ENCODE peak calls at places on chromosomes 5 and 9, in seven cellular contexts. One of them, this sample, is unnamed.

GRCh38 chr9:69768716-69769115 is 8.9 kb upstream of the PTAR1 start:
- DNase-seq in stimulated activated naive CD8-positive, alpha-beta T cell treated with anti-CD3 and anti-CD28 coated beads, Interleukin-15, amount 100 ng/mL, for 72 hours: no peak
- DNase-seq in T-helper 9 cell: no peak
- DNase-seq in endothelial cell: no peak
- DNase-seq in OCI-LY7: no peak
- DNase-seq in AML-193: no peak
- DNase-seq in sciatic nerve: no peak
- DNase-seq in this sample: no peak

GRCh38 chr5:132322266-132322665 is 28.1 kb downstream of the SLC22A4 start:
- DNase-seq in stimulated activated naive CD8-positive, alpha-beta T cell treated with anti-CD3 and anti-CD28 coated beads, Interleukin-15, amount 100 ng/mL, for 72 hours: no peak
- DNase-seq in T-helper 9 cell: no peak
- DNase-seq in endothelial cell: peak; percentile 17
- DNase-seq in OCI-LY7: no peak
- DNase-seq in AML-193: no peak
- DNase-seq in sciatic nerve: no peak
- DNase-seq in this sample: peak; percentile 12

GRCh38 chr5:138179277-138179857 is 455 bp downstream of the KIF20A start:
- DNase-seq in stimulated activated naive CD8-positive, alpha-beta T cell treated with anti-CD3 and anti-CD28 coated beads, Interleukin-15, amount 100 ng/mL, for 72 hours: peak; percentile 16
- DNase-seq in T-helper 9 cell: no peak
- DNase-seq in endothelial cell: peak; percentile 8
- DNase-seq in OCI-LY7: peak; percentile 44
- DNase-seq in AML-193: no peak
- DNase-seq in sciatic nerve: no peak
- DNase-seq in this sample: peak; percentile 16

GRCh38 chr5:10288600-10289213 is 19.0 kb downstream of the CMBL start:
- DNase-seq in stimulated activated naive CD8-positive, alpha-beta T cell treated with anti-CD3 and anti-CD28 coated beads, Interleukin-15, amount 100 ng/mL, for 72 hours: peak; percentile 33
- DNase-seq in T-helper 9 cell: peak; percentile 24
- DNase-seq in endothelial cell: no peak
- DNase-seq in OCI-LY7: peak; percentile 91
- DNase-seq in AML-193: no peak
- DNase-seq in sciatic nerve: peak; percentile 75
- DNase-seq in this sample: no peak

GRCh38 chr5:172940242-172941066 is 18.8 kb upstream of the RPL26L1 start:
- DNase-seq in stimulated activated naive CD8-positive, alpha-beta T cell treated with anti-CD3 and anti-CD28 coated beads, Interleukin-15, amount 100 ng/mL, for 72 hours: no peak
- DNase-seq in T-helper 9 cell: no peak
- DNase-seq in endothelial cell: no peak
- DNase-seq in OCI-LY7: no peak
- DNase-seq in AML-193: no peak
- DNase-seq in sciatic nerve: no peak
- DNase-seq in this sample: no peak

GRCh38 chr5:145531038-145531734 is 304.0 kb downstream of the PRELID2 start:
- DNase-seq in stimulated activated naive CD8-positive, alpha-beta T cell treated with anti-CD3 and anti-CD28 coated beads, Interleukin-15, amount 100 ng/mL, for 72 hours: no peak
- DNase-seq in T-helper 9 cell: no peak
- DNase-seq in endothelial cell: no peak
- DNase-seq in OCI-LY7: no peak
- DNase-seq in AML-193: no peak
- DNase-seq in sciatic nerve: no peak
- DNase-seq in this sample: no peak

GRCh38 chr5:76225316-76225715 is 142.1 kb downstream of the SV2C start:
- DNase-seq in stimulated activated naive CD8-positive, alpha-beta T cell treated with anti-CD3 and anti-CD28 coated beads, Interleukin-15, amount 100 ng/mL, for 72 hours: no peak
- DNase-seq in T-helper 9 cell: no peak
- DNase-seq in endothelial cell: no peak
- DNase-seq in OCI-LY7: no peak
- DNase-seq in AML-193: no peak
- DNase-seq in sciatic nerve: no peak
- DNase-seq in this sample: no peak

GRCh38 chr9:137612741-137613142 is 6.1 kb upstream of the EHMT1 start:
- DNase-seq in stimulated activated naive CD8-positive, alpha-beta T cell treated with anti-CD3 and anti-CD28 coated beads, Interleukin-15, amount 100 ng/mL, for 72 hours: no peak
- DNase-seq in T-helper 9 cell: no peak
- DNase-seq in endothelial cell: no peak
- DNase-seq in OCI-LY7: no peak
- DNase-seq in AML-193: no peak
- DNase-seq in sciatic nerve: no peak
- DNase-seq in this sample: no peak

GRCh38 chr5:1113805-1114586 is 2.1 kb upstream of the SLC12A7 start:
- DNase-seq in stimulated activated naive CD8-positive, alpha-beta T cell treated with anti-CD3 and anti-CD28 coated beads, Interleukin-15, amount 100 ng/mL, for 72 hours: no peak
- DNase-seq in T-helper 9 cell: no peak
- DNase-seq in endothelial cell: no peak
- DNase-seq in OCI-LY7: no peak
- DNase-seq in AML-193: no peak
- DNase-seq in sciatic nerve: no peak
- DNase-seq in this sample: no peak

GRCh38 chr5:592158-592557 is 20.0 kb upstream of the CEP72 start:
- DNase-seq in stimulated activated naive CD8-positive, alpha-beta T cell treated with anti-CD3 and anti-CD28 coated beads, Interleukin-15, amount 100 ng/mL, for 72 hours: no peak
- DNase-seq in T-helper 9 cell: no peak
- DNase-seq in endothelial cell: no peak
- DNase-seq in OCI-LY7: no peak
- DNase-seq in AML-193: no peak
- DNase-seq in sciatic nerve: no peak
- DNase-seq in this sample: no peak

GRCh38 chr5:154258531-154259217 is 68.1 kb downstream of the GALNT10 start:
- DNase-seq in stimulated activated naive CD8-positive, alpha-beta T cell treated with anti-CD3 and anti-CD28 coated beads, Interleukin-15, amount 100 ng/mL, for 72 hours: no peak
- DNase-seq in T-helper 9 cell: no peak
- DNase-seq in endothelial cell: no peak
- DNase-seq in OCI-LY7: no peak
- DNase-seq in AML-193: no peak
- DNase-seq in sciatic nerve: no peak
- DNase-seq in this sample: no peak

GRCh38 chr9:132288371-132288770 is 66.4 kb downstream of the SETX start:
- DNase-seq in stimulated activated naive CD8-positive, alpha-beta T cell treated with anti-CD3 and anti-CD28 coated beads, Interleukin-15, amount 100 ng/mL, for 72 hours: no peak
- DNase-seq in T-helper 9 cell: no peak
- DNase-seq in endothelial cell: no peak
- DNase-seq in OCI-LY7: no peak
- DNase-seq in AML-193: no peak
- DNase-seq in sciatic nerve: no peak
- DNase-seq in this sample: no peak

GRCh38 chr5:82723168-82723567 is 354.0 kb downstream of the TMEM167A start:
- DNase-seq in stimulated activated naive CD8-positive, alpha-beta T cell treated with anti-CD3 and anti-CD28 coated beads, Interleukin-15, amount 100 ng/mL, for 72 hours: no peak
- DNase-seq in T-helper 9 cell: no peak
- DNase-seq in endothelial cell: no peak
- DNase-seq in OCI-LY7: no peak
- DNase-seq in AML-193: no peak
- DNase-seq in sciatic nerve: no peak
- DNase-seq in this sample: no peak

GRCh38 chr5:126508962-126509279 is 85.7 kb downstream of the GRAMD2B start:
- DNase-seq in stimulated activated naive CD8-positive, alpha-beta T cell treated with anti-CD3 and anti-CD28 coated beads, Interleukin-15, amount 100 ng/mL, for 72 hours: no peak
- DNase-seq in T-helper 9 cell: no peak
- DNase-seq in endothelial cell: no peak
- DNase-seq in OCI-LY7: peak; percentile 27
- DNase-seq in AML-193: peak; percentile 22
- DNase-seq in sciatic nerve: no peak
- DNase-seq in this sample: no peak

GRCh38 chr9:126326228-126327015 is at the start of gene MVB12B:
- DNase-seq in stimulated activated naive CD8-positive, alpha-beta T cell treated with anti-CD3 and anti-CD28 coated beads, Interleukin-15, amount 100 ng/mL, for 72 hours: peak; percentile 48
- DNase-seq in T-helper 9 cell: peak; percentile 49
- DNase-seq in endothelial cell: peak; percentile 45
- DNase-seq in OCI-LY7: peak; percentile 8
- DNase-seq in AML-193: no peak
- DNase-seq in sciatic nerve: no peak
- DNase-seq in this sample: peak; percentile 75

GRCh38 chr9:137878146-137878941 is 762 bp downstream of the CACNA1B start:
- DNase-seq in stimulated activated naive CD8-positive, alpha-beta T cell treated with anti-CD3 and anti-CD28 coated beads, Interleukin-15, amount 100 ng/mL, for 72 hours: peak; percentile 37
- DNase-seq in T-helper 9 cell: no peak
- DNase-seq in endothelial cell: peak; percentile 91
- DNase-seq in OCI-LY7: no peak
- DNase-seq in AML-193: no peak
- DNase-seq in sciatic nerve: no peak
- DNase-seq in this sample: peak; percentile 95

GRCh38 chr5:145847499-145848497 is 12.7 kb upstream of the PRELID2 start:
- DNase-seq in stimulated activated naive CD8-positive, alpha-beta T cell treated with anti-CD3 and anti-CD28 coated beads, Interleukin-15, amount 100 ng/mL, for 72 hours: no peak
- DNase-seq in T-helper 9 cell: no peak
- DNase-seq in endothelial cell: no peak
- DNase-seq in OCI-LY7: no peak
- DNase-seq in AML-193: no peak
- DNase-seq in sciatic nerve: no peak
- DNase-seq in this sample: no peak

GRCh38 chr5:173709761-173710160 is 93.3 kb upstream of the BOD1 start:
- DNase-seq in stimulated activated naive CD8-positive, alpha-beta T cell treated with anti-CD3 and anti-CD28 coated beads, Interleukin-15, amount 100 ng/mL, for 72 hours: no peak
- DNase-seq in T-helper 9 cell: no peak
- DNase-seq in endothelial cell: no peak
- DNase-seq in OCI-LY7: no peak
- DNase-seq in AML-193: no peak
- DNase-seq in sciatic nerve: no peak
- DNase-seq in this sample: peak; percentile 63

GRCh38 chr5:123422433-123423277 is 548 bp downstream of the CEP120 start:
- DNase-seq in stimulated activated naive CD8-positive, alpha-beta T cell treated with anti-CD3 and anti-CD28 coated beads, Interleukin-15, amount 100 ng/mL, for 72 hours: no peak
- DNase-seq in T-helper 9 cell: no peak
- DNase-seq in endothelial cell: no peak
- DNase-seq in OCI-LY7: peak; percentile 43
- DNase-seq in AML-193: no peak
- DNase-seq in sciatic nerve: no peak
- DNase-seq in this sample: no peak

GRCh38 chr5:66315784-66316183 is 171.7 kb downstream of the SREK1 start:
- DNase-seq in stimulated activated naive CD8-positive, alpha-beta T cell treated with anti-CD3 and anti-CD28 coated beads, Interleukin-15, amount 100 ng/mL, for 72 hours: no peak
- DNase-seq in T-helper 9 cell: no peak
- DNase-seq in endothelial cell: no peak
- DNase-seq in OCI-LY7: no peak
- DNase-seq in AML-193: no peak
- DNase-seq in sciatic nerve: no peak
- DNase-seq in this sample: no peak

GRCh38 chr5:2746642-2747041 is 4.8 kb downstream of the IRX2 start:
- DNase-seq in stimulated activated naive CD8-positive, alpha-beta T cell treated with anti-CD3 and anti-CD28 coated beads, Interleukin-15, amount 100 ng/mL, for 72 hours: no peak
- DNase-seq in T-helper 9 cell: no peak
- DNase-seq in endothelial cell: no peak
- DNase-seq in OCI-LY7: no peak
- DNase-seq in AML-193: no peak
- DNase-seq in sciatic nerve: no peak
- DNase-seq in this sample: no peak

GRCh38 chr9:137031904-137032639 is at the start of gene FUT7:
- DNase-seq in stimulated activated naive CD8-positive, alpha-beta T cell treated with anti-CD3 and anti-CD28 coated beads, Interleukin-15, amount 100 ng/mL, for 72 hours: no peak
- DNase-seq in T-helper 9 cell: peak; percentile 26
- DNase-seq in endothelial cell: no peak
- DNase-seq in OCI-LY7: peak; percentile 51
- DNase-seq in AML-193: peak; percentile 42
- DNase-seq in sciatic nerve: no peak
- DNase-seq in this sample: no peak

GRCh38 chr9:6931913-6932312 is 174.1 kb downstream of the KDM4C start:
- DNase-seq in stimulated activated naive CD8-positive, alpha-beta T cell treated with anti-CD3 and anti-CD28 coated beads, Interleukin-15, amount 100 ng/mL, for 72 hours: peak; percentile 50
- DNase-seq in T-helper 9 cell: no peak
- DNase-seq in endothelial cell: no peak
- DNase-seq in OCI-LY7: no peak
- DNase-seq in AML-193: no peak
- DNase-seq in sciatic nerve: no peak
- DNase-seq in this sample: no peak

This sample was measured in nephron progenitor cell.